ENCODE peak calls at places on chromosomes 1 and 21, in eight cellular contexts. V is Peyer's patch, T is stomach, L is adrenal gland, J is breast epithelium, I is tibial nerve, H is prostate gland, N is spleen. S is an unnamed sample.

GRCh38 chr21:40797881-40798280 is 49.1 kb downstream of the DSCAM start:
- DNase-seq in L (no peak), H (no peak), I (no peak), N (no peak), J (no peak), T (no peak), V (no peak), S (no peak)

GRCh38 chr1:84665703-84666317 is 24.5 kb downstream of the SSX2IP start:
- DNase-seq in J (no peak), T (no peak), L (no peak), V (no peak), N (no peak), H (no peak), I (no peak), S (peak; percentile 60)

GRCh38 chr1:33025761-33026160 is 10.9 kb downstream of the AK2 start:
- DNase-seq in V (no peak), H (no peak), T (no peak), I (no peak), J (no peak), L (no peak), N (no peak), S (no peak)

GRCh38 chr1:161020573-161021167 is at the start of gene F11R:
- DNase-seq in T (peak; percentile 60), H (peak; percentile 45), N (peak; percentile 87), J (no peak), L (peak; percentile 66), V (peak; percentile 80), I (no peak), S (peak; percentile 66)

GRCh38 chr1:1211541-1212511 is 2.1 kb downstream of the TNFRSF4 start:
- DNase-seq in L (no peak), T (no peak), H (no peak), I (no peak), V (peak; percentile 42), J (no peak), N (peak; percentile 73), S (no peak)

GRCh38 chr1:28535180-28535579 is 17.7 kb upstream of the TRNAU1AP start:
- DNase-seq in V (no peak), J (no peak), T (no peak), I (no peak), L (no peak), N (no peak), H (no peak), S (no peak)

GRCh38 chr1:244319283-244320132 is 132.2 kb downstream of the ADSS2 start:
- DNase-seq in T (no peak), V (peak; percentile 70), J (no peak), L (no peak), N (no peak), H (no peak), I (no peak), S (no peak)

GRCh38 chr1:904271-904950 is 19.3 kb upstream of the SAMD11 start:
- DNase-seq in T (peak; percentile 87), I (peak; percentile 58), H (peak; percentile 75), V (peak; percentile 84), N (peak; percentile 96), L (peak; percentile 69), J (peak; percentile 82), S (peak; percentile 76)

GRCh38 chr1:225253784-225254183 is 174.1 kb downstream of the LBR start:
- DNase-seq in H (no peak), J (no peak), L (no peak), I (no peak), V (no peak), N (no peak), T (no peak), S (no peak)

GRCh38 chr1:17141441-17142197 is 22.4 kb upstream of the PADI2 start:
- DNase-seq in I (no peak), V (no peak), N (no peak), J (no peak), L (no peak), T (no peak), H (no peak), S (no peak)

GRCh38 chr1:234114648-234115307 is 210.3 kb downstream of the SLC35F3 start:
- DNase-seq in V (no peak), I (no peak), N (no peak), L (peak; percentile 22), H (peak; percentile 19), T (no peak), J (no peak), S (no peak)

GRCh38 chr21:31880816-31881215 is 8.0 kb downstream of the HUNK start:
- DNase-seq in J (no peak), I (no peak), T (no peak), V (peak; percentile 36), N (peak; percentile 28), L (no peak), H (no peak), S (no peak)

GRCh38 chr1:5993553-5994510 is 1.6 kb upstream of the NPHP4 start:
- DNase-seq in I (no peak), V (no peak), H (no peak), L (no peak), N (peak; percentile 86), J (no peak), T (no peak), S (no peak)

GRCh38 chr1:110243581-110243980 is 33.5 kb downstream of the KCNC4 start:
- DNase-seq in J (peak; percentile 6), T (no peak), H (peak; percentile 23), V (no peak), L (no peak), I (no peak), N (peak; percentile 57), S (no peak)

GRCh38 chr1:77757066-77757584 is 2.5 kb downstream of the USP33 start:
- DNase-seq in H (no peak), L (no peak), T (no peak), N (no peak), I (no peak), J (no peak), V (no peak), S (no peak)

GRCh38 chr1:85611390-85611789 is 30.8 kb downstream of the CCN1 start:
- DNase-seq in N (no peak), I (no peak), V (no peak), J (no peak), H (no peak), L (no peak), T (no peak), S (no peak)

GRCh38 chr1:150508982-150509381 is 1.1 kb downstream of the ECM1 start:
- DNase-seq in V (no peak), L (no peak), J (no peak), N (peak; percentile 41), T (no peak), I (no peak), H (no peak), S (peak; percentile 19)

GRCh38 chr1:206850401-206850800 is 15.0 kb upstream of the IL20 start:
- DNase-seq in J (no peak), V (no peak), H (no peak), L (no peak), I (no peak), N (no peak), T (no peak), S (no peak)

GRCh38 chr1:42176902-42177519 is 12.5 kb upstream of the GUCA2A start:
- DNase-seq in J (no peak), T (no peak), L (no peak), H (peak; percentile 55), N (no peak), I (no peak), V (no peak), S (no peak)

GRCh38 chr1:175201061-175201508 is 8.5 kb upstream of the KIAA0040 start:
- DNase-seq in J (no peak), H (no peak), L (no peak), V (no peak), I (no peak), T (no peak), N (no peak), S (no peak)

DNA sequence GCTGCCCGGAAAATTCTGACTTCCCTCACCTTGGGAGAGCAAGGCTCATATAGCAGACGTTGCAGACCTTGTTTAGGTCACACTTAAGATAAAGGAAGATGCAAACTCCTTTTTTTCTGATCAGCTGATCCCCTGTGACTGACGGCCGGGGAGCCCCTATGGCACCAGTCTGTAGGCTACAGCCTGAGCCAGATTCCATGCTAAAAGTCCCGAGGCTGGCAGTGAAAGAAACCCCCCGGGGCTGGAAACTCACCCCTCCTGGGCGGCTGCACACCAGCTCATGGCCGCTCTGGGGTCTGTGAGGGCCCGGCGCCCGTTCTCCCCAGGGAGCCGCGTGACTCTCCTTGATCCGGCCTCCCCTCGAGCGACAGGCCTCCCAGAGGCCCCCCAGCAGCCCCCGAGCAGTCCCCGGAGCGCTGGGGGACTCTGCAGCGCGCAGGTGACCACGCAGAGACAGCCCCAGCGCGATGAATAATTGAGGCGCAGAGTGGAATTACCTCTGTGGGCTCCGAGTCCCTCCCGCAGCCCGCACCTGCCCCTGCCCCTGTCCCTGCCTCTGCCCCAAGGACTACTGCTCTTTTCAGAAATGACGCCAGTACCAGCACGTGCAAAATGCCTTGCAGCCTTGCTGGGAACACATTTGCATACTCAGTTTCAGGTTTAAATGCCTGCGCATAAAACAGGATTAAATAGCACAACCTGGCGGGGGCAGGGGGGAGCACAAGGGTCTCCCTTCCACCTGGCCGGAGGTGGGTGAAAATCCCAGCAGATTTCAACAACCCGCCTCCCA is 62.6 kb upstream of the CLDN14 start:
- DNase-seq in L (no peak), V (no peak), J (no peak), H (peak; percentile 10), I (no peak), T (peak; percentile 47), N (no peak), S (no peak)
- TF ChIP-seq POLR2A in L (no peak), V (no peak), J (no peak), H (no peak), I (no peak), T (no peak), N (no peak), S (no peak)

DNA sequence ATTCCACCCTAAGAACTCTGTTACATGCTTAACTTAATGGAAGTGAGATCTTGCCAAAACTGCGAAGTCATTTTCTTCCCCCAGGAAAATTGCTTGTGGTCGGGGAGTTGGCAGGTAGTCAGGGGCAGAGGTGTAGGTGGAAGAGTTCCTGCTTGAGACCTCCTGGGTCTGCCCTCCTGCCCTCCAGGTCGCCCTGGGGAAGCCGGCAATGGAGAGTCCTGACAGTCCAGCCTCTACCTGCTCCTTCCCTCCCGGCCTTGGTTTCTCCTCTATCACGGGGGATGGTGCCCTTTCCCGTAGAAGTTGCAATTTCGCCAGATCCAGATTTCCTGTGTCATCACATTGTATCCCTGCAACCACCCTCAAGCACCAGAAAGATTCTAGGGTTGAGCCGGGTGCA is 463.8 kb downstream of the MATN1 start:
- DNase-seq in L (no peak), I (no peak), H (no peak), T (no peak), V (no peak), N (no peak), J (no peak), S (no peak)
- TF ChIP-seq CTCF in L (no peak), I (no peak), H (no peak), T (no peak), V (no peak), N (no peak), J (no peak), S (no peak)

DNA sequence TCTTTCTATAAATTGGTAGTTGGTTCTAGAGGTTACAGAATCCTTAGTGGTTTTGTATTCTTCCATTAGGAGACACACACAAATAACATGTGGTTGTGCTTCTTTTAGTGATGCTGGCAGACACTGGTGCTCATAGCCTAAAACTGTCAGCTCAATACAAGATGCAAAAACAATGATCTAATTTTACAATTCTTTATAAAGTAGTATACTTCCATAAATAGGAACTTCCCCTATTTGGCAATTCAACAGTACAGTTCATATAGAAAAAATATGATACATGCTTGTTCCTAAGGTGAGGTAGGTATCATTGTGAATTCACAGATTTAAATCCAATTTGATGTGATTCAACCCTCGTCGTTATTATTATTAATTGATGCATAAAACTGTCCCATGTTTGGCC is 20.8 kb upstream of the CCDC17 start:
- DNase-seq in N (no peak), L (no peak), I (no peak), J (no peak), H (no peak), T (no peak), V (no peak), S (no peak)
- H3K4me1 ChIP-seq in N (peaks cover 42% of the 10 kb centered on the region), L (no peaks in the 10 kb centered on the region), I (no peaks in the 10 kb centered on the region), J (no peaks in the 10 kb centered on the region), H (peaks cover 3% of the 10 kb centered on the region), T (peaks cover 41% of the 10 kb centered on the region), V (no peaks in the 10 kb centered on the region), S (no peaks in the 10 kb centered on the region)

GRCh38 chr1:108096089-108096488 is 104.1 kb downstream of the SLC25A24 start:
- DNase-seq in L (no peak), N (no peak), I (no peak), J (no peak), H (no peak), T (no peak), V (no peak), S (no peak)
- TF ChIP-seq POLR2A in L (no peak), N (no peak), I (no peak), J (no peak), H (no peak), T (no peak), V (no peak), S (no peak)

S was measured in right lobe of liver.